ENCODE peak calls at places on chromosomes 16 and 17, in seven cellular contexts. B is activated CD4-positive, CD25-positive, alpha-beta regulatory T cell; G is ascending aorta; E is H7; Q is stimulated activated CD4-positive, alpha-beta T cell treated with anti-CD3 and anti-CD28 coated beads, Interleukin-4, amount 100 ng/mL, for 24 hours; L is left ventricle myocardium inferior; N is A549. C is an unnamed sample.

GRCh38 chr17:17959520-17960361 is 12.5 kb downstream of the TOM1L2 start:
- DNase-seq in N (peak; percentile 56), Q (peak; percentile 27), L (no peak), B (no peak), G (no peak), E (no peak), C (no peak)

GRCh38 chr16:87295661-87296531 is 21.3 kb downstream of the C16orf95 start:
- DNase-seq in N (no peak), Q (no peak), E (peak; percentile 53), B (no peak), G (no peak), L (no peak), C (no peak)

GRCh38 chr17:67570797-67571196 is 146.9 kb upstream of the NOL11 start:
- DNase-seq in N (no peak), B (no peak), G (no peak), L (no peak), Q (no peak), E (no peak), C (no peak)

GRCh38 chr17:19646788-19647696 is 1.5 kb upstream of the ALDH3A2 start:
- DNase-seq in G (no peak), L (no peak), N (peak; percentile 72), Q (no peak), B (no peak), E (no peak), C (no peak)

GRCh38 chr16:17396762-17397498 is 73.8 kb downstream of the XYLT1 start:
- DNase-seq in L (no peak), Q (peak; percentile 13), B (no peak), G (no peak), E (no peak), N (no peak), C (no peak)

GRCh38 chr17:2122641-2123302 is 67.9 kb downstream of the HIC1 start:
- DNase-seq in N (no peak), G (peak; percentile 81), L (peak; percentile 62), Q (no peak), E (peak; percentile 70), B (no peak), C (no peak)

GRCh38 chr17:27538156-27538955 is 82.1 kb downstream of the KSR1 start:
- DNase-seq in L (no peak), G (no peak), Q (no peak), B (no peak), E (no peak), N (no peak), C (no peak)

GRCh38 chr17:77884967-77885641 is 73.4 kb upstream of the TNRC6C start:
- DNase-seq in Q (no peak), N (no peak), B (no peak), G (no peak), L (no peak), E (no peak), C (no peak)

GRCh38 chr17:62994931-62995330 is 28.9 kb downstream of the TANC2 start:
- DNase-seq in N (no peak), B (no peak), Q (no peak), G (no peak), L (no peak), E (no peak), C (no peak)

GRCh38 chr17:40404003-40404402 is 13.7 kb downstream of the TOP2A start:
- DNase-seq in G (no peak), Q (no peak), B (no peak), N (no peak), L (no peak), E (no peak), C (no peak)

GRCh38 chr16:12062343-12063003 is 85.9 kb downstream of the SNX29 start:
- DNase-seq in G (peak; percentile 98), B (no peak), Q (no peak), E (no peak), N (no peak), L (peak; percentile 75), C (peak; percentile 41)

GRCh38 chr17:80244871-80245509 is 15.7 kb upstream of the RNF213 start:
- DNase-seq in E (peak; percentile 21), N (no peak), L (no peak), Q (no peak), B (no peak), G (no peak), C (no peak)

GRCh38 chr17:76314392-76315227 is 6.5 kb upstream of the QRICH2 start:
- DNase-seq in Q (no peak), G (no peak), L (no peak), N (no peak), E (no peak), B (no peak), C (no peak)

GRCh38 chr16:30112197-30113030 is 923 bp downstream of the GDPD3 start:
- DNase-seq in B (peak; percentile 45), N (peak; percentile 83), Q (peak; percentile 70), E (peak; percentile 95), G (peak; percentile 79), L (peak; percentile 62), C (peak; percentile 28)

GRCh38 chr16:30428055-30428454 is 1.8 kb downstream of the DCTPP1 start:
- DNase-seq in E (no peak), N (no peak), Q (no peak), G (no peak), B (no peak), L (no peak), C (no peak)

GRCh38 chr17:73492802-73493139 is 151.5 kb downstream of the SDK2 start:
- DNase-seq in B (no peak), G (no peak), L (no peak), N (no peak), E (peak; percentile 76), Q (no peak), C (no peak)

GRCh38 chr16:4261557-4262172 is 11.2 kb downstream of the TFAP4 start:
- DNase-seq in B (no peak), Q (peak; percentile 32), L (no peak), N (peak; percentile 78), G (no peak), E (peak; percentile 96), C (no peak)